ENCODE peak calls at places on chromosomes 6 and 20, in ten cellular contexts. V is OCI-M1; G is NCI-H82; S is stimulated activated CD4-positive, alpha-beta T cell treated with anti-CD3 and anti-CD28 coated beads, TNF-alpha, amount 100 ng/mL, for 1 hour; E is DMS79; A is kidney glomerular epithelial cell; U is activated CD4-positive, alpha-beta T cell treated with anti-CD3 and anti-CD28 coated beads, Interleukin-2, amount 50 U/mL, for 24 hours; H is epithelial cell of esophagus; J is foreskin fibroblast; R is CD4-positive, alpha-beta T cell. D is an unnamed sample.

GRCh38 chr20:58783515-58783914 is 67.2 kb downstream of the GNAS-AS1 start:
- DNase-seq in V (no peak), G (no peak), S (no peak), E (no peak), A (no peak), U (no peak), H (no peak), J (no peak), R (no peak), D (no peak)

GRCh38 chr6:85390105-85390728 is 59.7 kb upstream of the NT5E start:
- DNase-seq in V (no peak), G (no peak), S (no peak), E (no peak), A (peak; percentile 59), U (no peak), H (peak; percentile 24), J (no peak), R (no peak), D (no peak)

GRCh38 chr20:53643031-53643832 is 49.6 kb upstream of the ZNF217 start:
- DNase-seq in V (peak; percentile 93), G (no peak), S (peak; percentile 38), E (no peak), A (peak; percentile 86), U (peak; percentile 66), H (peak; percentile 94), J (peak; percentile 57), R (peak; percentile 63), D (peak; percentile 30)

GRCh38 chr6:132669690-132670291 is 10.8 kb upstream of the TAAR1 start:
- DNase-seq in V (peak; percentile 86), G (peak; percentile 35), S (no peak), E (no peak), A (peak; percentile 68), U (no peak), H (peak; percentile 58), J (peak; percentile 11), R (no peak), D (no peak)

GRCh38 chr20:6744805-6745204 is 22.7 kb upstream of the BMP2 start:
- DNase-seq in V (no peak), G (no peak), S (no peak), E (no peak), A (no peak), U (no peak), H (peak; percentile 56), J (no peak), R (no peak), D (no peak)

GRCh38 chr6:134240664-134241431 is 77.1 kb downstream of the SGK1 start:
- DNase-seq in V (peak; percentile 39), G (no peak), S (peak; percentile 73), E (no peak), A (no peak), U (peak; percentile 61), H (peak; percentile 94), J (no peak), R (peak; percentile 80), D (peak; percentile 68)

GRCh38 chr6:85041376-85041775 is 277.0 kb upstream of the TBX18 start:
- DNase-seq in V (peak; percentile 95), G (no peak), S (no peak), E (no peak), A (no peak), U (no peak), H (no peak), J (no peak), R (no peak), D (no peak)

GRCh38 chr6:26159417-26160273 is 72.4 kb downstream of the HFE start:
- DNase-seq in V (peak; percentile 65), G (peak; percentile 78), S (no peak), E (no peak), A (peak; percentile 43), U (no peak), H (peak; percentile 44), J (no peak), R (no peak), D (no peak)

GRCh38 chr6:48714286-48715049 is 603.5 kb upstream of the PTCHD4 start:
- DNase-seq in V (no peak), G (no peak), S (no peak), E (no peak), A (no peak), U (no peak), H (no peak), J (no peak), R (no peak), D (no peak)

GRCh38 chr20:35166242-35166830 is 5.5 kb upstream of the PROCR start:
- DNase-seq in V (peak; percentile 56), G (peak; percentile 43), S (no peak), E (no peak), A (no peak), U (no peak), H (no peak), J (no peak), R (no peak), D (peak; percentile 75)

GRCh38 chr20:6660441-6660840 is 107.0 kb upstream of the BMP2 start:
- DNase-seq in V (no peak), G (no peak), S (no peak), E (no peak), A (no peak), U (no peak), H (peak; percentile 87), J (no peak), R (no peak), D (no peak)

GRCh38 chr6:106634565-106634964 is 5.2 kb downstream of the QRSL1 start:
- DNase-seq in V (no peak), G (no peak), S (no peak), E (no peak), A (no peak), U (no peak), H (no peak), J (no peak), R (no peak), D (no peak)

GRCh38 chr6:11961137-11961779 is 50.9 kb upstream of the HIVEP1 start:
- DNase-seq in V (no peak), G (no peak), S (no peak), E (no peak), A (no peak), U (no peak), H (no peak), J (no peak), R (no peak), D (no peak)

GRCh38 chr20:59404749-59405148 is 104.3 kb downstream of the EDN3 start:
- DNase-seq in V (no peak), G (no peak), S (no peak), E (no peak), A (no peak), U (no peak), H (no peak), J (no peak), R (no peak), D (no peak)

GRCh38 chr6:41693866-41694265 is 41.5 kb downstream of the TFEB start:
- DNase-seq in V (no peak), G (no peak), S (no peak), E (no peak), A (no peak), U (no peak), H (no peak), J (no peak), R (no peak), D (no peak)

GRCh38 chr6:82364087-82365010 is 732 bp downstream of the TPBG start:
- DNase-seq in V (peak; percentile 61), G (peak; percentile 60), S (no peak), E (no peak), A (peak; percentile 60), U (no peak), H (peak; percentile 77), J (peak; percentile 74), R (no peak), D (peak; percentile 58)

GRCh38 chr6:13678255-13678983 is 33.2 kb downstream of the RANBP9 start:
- DNase-seq in V (peak; percentile 95), G (no peak), S (no peak), E (no peak), A (no peak), U (no peak), H (no peak), J (no peak), R (no peak), D (no peak)

GRCh38 chr6:158039178-158039557 is 57.5 kb downstream of the SYNJ2 start:
- DNase-seq in V (no peak), G (no peak), S (no peak), E (no peak), A (no peak), U (no peak), H (peak; percentile 56), J (no peak), R (no peak), D (no peak)

GRCh38 chr6:70280462-70280861 is 22.4 kb downstream of the COL9A1 start:
- DNase-seq in V (no peak), G (no peak), S (no peak), E (peak; percentile 44), A (no peak), U (no peak), H (no peak), J (no peak), R (no peak), D (no peak)

GRCh38 chr6:1756472-1757129 is 146.9 kb downstream of the FOXC1 start:
- DNase-seq in V (no peak), G (no peak), S (no peak), E (no peak), A (no peak), U (no peak), H (no peak), J (no peak), R (no peak), D (peak; percentile 53)

GRCh38 chr6:41505084-41506049 is 40.8 kb upstream of the FOXP4 start:
- DNase-seq in V (peak; percentile 39), G (peak; percentile 52), S (no peak), E (peak; percentile 16), A (peak; percentile 63), U (no peak), H (peak; percentile 46), J (peak; percentile 38), R (no peak), D (peak; percentile 81)

GRCh38 chr6:167295495-167296292 is 4.6 kb downstream of the UNC93A start:
- DNase-seq in V (no peak), G (no peak), S (no peak), E (no peak), A (no peak), U (no peak), H (no peak), J (no peak), R (no peak), D (no peak)

GRCh38 chr6:122116105-122116504 is 283.3 kb upstream of the HSF2 start:
- DNase-seq in V (no peak), G (no peak), S (no peak), E (no peak), A (no peak), U (no peak), H (no peak), J (no peak), R (no peak), D (no peak)

GRCh38 chr20:33305591-33306057 is 22.6 kb downstream of the BPIFB1 start:
- DNase-seq in V (no peak), G (no peak), S (no peak), E (no peak), A (no peak), U (no peak), H (peak; percentile 57), J (peak; percentile 39), R (no peak), D (no peak)

GRCh38 chr20:58398254-58398653 is 9.2 kb downstream of the VAPB start:
- DNase-seq in V (no peak), G (no peak), S (no peak), E (no peak), A (no peak), U (no peak), H (no peak), J (no peak), R (no peak), D (no peak)

GRCh38 chr6:20812776-20813175 is 278.5 kb downstream of the CDKAL1 start:
- DNase-seq in V (no peak), G (no peak), S (no peak), E (no peak), A (no peak), U (no peak), H (no peak), J (no peak), R (no peak), D (no peak)

GRCh38 chr6:20610636-20611200 is 76.5 kb downstream of the CDKAL1 start:
- DNase-seq in V (no peak), G (no peak), S (no peak), E (no peak), A (no peak), U (no peak), H (peak; percentile 4), J (no peak), R (no peak), D (no peak)

GRCh38 chr6:8180327-8181161 is 78.2 kb upstream of the EEF1E1 start:
- DNase-seq in V (peak; percentile 46), G (no peak), S (no peak), E (no peak), A (peak; percentile 95), U (no peak), H (peak; percentile 42), J (peak; percentile 85), R (no peak), D (no peak)

D was measured in heart left ventricle.